ENCODE peak calls at places on chromosomes 12 and 14, in nine cellular contexts. X is GM23338, A is gastrocnemius medialis, U is WTC11, S is fibroblast of lung, N is neural progenitor cell, Z is right lobe of liver, E is keratinocyte, O is endothelial cell of umbilical vein. R is an unnamed sample.

GRCh38 chr14:87705439-87705896 is 287.5 kb downstream of the GALC start:
- DNase-seq in A (no peak), N (no peak), Z (no peak), X (no peak), E (no peak), O (no peak), S (no peak), U (no peak), R (no peak)

GRCh38 chr12:71947645-71948105 is 9.0 kb downstream of the TPH2 start:
- DNase-seq in U (peak; percentile 71), E (no peak), Z (peak; percentile 90), N (peak; percentile 89), A (no peak), S (peak; percentile 23), X (peak; percentile 98), O (no peak), R (no peak)

GRCh38 chr12:1115471-1116242 is 124.6 kb downstream of the ERC1 start:
- DNase-seq in N (no peak), A (no peak), U (no peak), S (peak; percentile 49), Z (no peak), X (no peak), O (peak; percentile 45), E (peak; percentile 62), R (no peak)

GRCh38 chr14:99803803-99804202 is 10.6 kb downstream of the EML1 start:
- DNase-seq in O (no peak), A (no peak), S (no peak), N (peak; percentile 52), U (no peak), E (no peak), Z (no peak), X (no peak), R (peak; percentile 35)

GRCh38 chr12:123634142-123634561 is 523 bp downstream of the GTF2H3 start:
- DNase-seq in A (no peak), E (no peak), X (no peak), O (no peak), S (no peak), U (no peak), N (no peak), Z (no peak), R (no peak)

GRCh38 chr12:23084236-23084995 is 459.4 kb downstream of the ETNK1 start:
- DNase-seq in N (no peak), E (peak; percentile 98), U (no peak), O (peak; percentile 94), S (peak; percentile 97), X (no peak), Z (no peak), A (no peak), R (no peak)

GRCh38 chr12:4932576-4932975 is 22.9 kb downstream of the KCNA1 start:
- DNase-seq in A (no peak), N (no peak), O (no peak), E (no peak), X (no peak), S (no peak), U (no peak), Z (no peak), R (no peak)

GRCh38 chr12:73863541-73863940 is 674.1 kb upstream of the ATXN7L3B start:
- DNase-seq in E (peak; percentile 13), A (no peak), U (no peak), X (no peak), Z (no peak), S (no peak), N (no peak), O (peak; percentile 68), R (no peak)

GRCh38 chr14:100653409-100653808 is 66.2 kb upstream of the BEGAIN start:
- DNase-seq in U (peak; percentile 57), A (no peak), S (no peak), N (peak; percentile 40), Z (no peak), E (no peak), O (no peak), X (peak; percentile 57), R (no peak)

GRCh38 chr12:120321382-120322202 is 6.0 kb downstream of the PLA2G1B start:
- DNase-seq in U (no peak), O (no peak), X (no peak), N (no peak), A (no peak), Z (no peak), E (no peak), S (no peak), R (no peak)

GRCh38 chr14:63454863-63455622 is 88.1 kb downstream of the PPP2R5E start:
- DNase-seq in N (no peak), X (peak; percentile 27), U (no peak), O (no peak), Z (no peak), A (peak; percentile 18), E (no peak), S (peak; percentile 51), R (no peak)
- TF ChIP-seq CTCF in N (no peak), X (no peak), U (no peak), O (no peak), Z (no peak), A (no peak), E (no peak), S (no peak), R (no peak)

GRCh38 chr12:54689984-54690383 is 41.8 kb upstream of the DCD start:
- DNase-seq in Z (no peak), E (no peak), S (no peak), A (no peak), O (no peak), N (peak; percentile 55), X (peak; percentile 84), U (peak; percentile 40), R (no peak)
- TF ChIP-seq CTCF in Z (no peak), E (peak; percentile 69), S (no peak), A (no peak), O (no peak), N (peak; percentile 56), X (peak; percentile 56), U (no peak), R (no peak)

GRCh38 chr12:53325539-53326061 is 4.2 kb upstream of the AAAS start:
- DNase-seq in X (peak; percentile 53), N (peak; percentile 70), O (peak; percentile 20), U (peak; percentile 46), Z (peak; percentile 63), A (peak; percentile 30), S (no peak), E (no peak), R (no peak)
- TF ChIP-seq CTCF in X (no peak), N (peak; percentile 6), O (no peak), U (no peak), Z (no peak), A (no peak), S (no peak), E (no peak), R (no peak)

DNA sequence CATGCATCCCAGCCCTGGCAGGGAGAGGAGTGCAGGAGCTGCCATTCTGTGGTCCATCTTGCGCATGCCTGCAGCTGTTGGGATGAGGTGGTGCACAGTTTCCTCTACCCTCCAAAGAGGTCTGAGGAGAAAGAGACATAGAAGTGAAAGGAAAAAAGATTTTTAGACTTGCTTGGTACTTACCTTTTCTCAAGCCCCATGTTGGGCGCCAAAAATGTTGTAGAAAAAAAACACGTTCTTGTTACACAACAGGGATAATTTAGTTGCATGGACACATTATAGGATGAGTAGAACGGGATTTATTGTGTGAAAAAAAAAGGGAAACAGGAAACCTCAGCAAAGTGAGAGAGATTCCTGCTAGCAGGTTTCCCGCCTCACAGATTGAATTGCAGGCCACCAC is 244.4 kb upstream of the GARIN2 start:
- DNase-seq in X (peak; percentile 73), N (peak; percentile 35), U (no peak), S (peak; percentile 51), O (peak; percentile 10), Z (no peak), E (no peak), A (no peak), R (no peak)
- TF ChIP-seq CTCF in X (no peak), N (no peak), U (no peak), S (no peak), O (no peak), Z (no peak), E (no peak), A (no peak), R (no peak)